ENCODE peak calls at places on chromosomes 4 and X, in five cellular contexts. B, T, E, N and X are unnamed samples.

GRCh38 chr4:13892739-13893105 is 265.2 kb upstream of the BOD1L1 start:
- DNase-seq in B (no peak), T (no peak), N (no peak), E (no peak), X (no peak)

GRCh38 chr4:157992948-157993839 is 179.6 kb downstream of the GASK1B start:
- DNase-seq in B (no peak), T (no peak), E (no peak), N (no peak), X (no peak)

GRCh38 chrX:36963852-36964251 is 44.3 kb upstream of the FAM47C start:
- DNase-seq in N (no peak), T (no peak), B (no peak), E (no peak), X (no peak)

GRCh38 chr4:11548529-11549176 is 120.0 kb upstream of the HS3ST1 start:
- DNase-seq in E (no peak), N (no peak), B (no peak), T (no peak), X (no peak)

GRCh38 chrX:132433001-132433400 is 55.8 kb downstream of the MBNL3 start:
- DNase-seq in E (no peak), B (peak; percentile 56), T (no peak), N (no peak), X (no peak)

GRCh38 chrX:12988797-12989196 is 13.9 kb downstream of the TMSB4X start:
- DNase-seq in N (no peak), E (no peak), T (peak; percentile 75), B (no peak), X (no peak)

GRCh38 chr4:166045457-166045856 is 172.4 kb downstream of the TLL1 start:
- DNase-seq in E (no peak), N (peak; percentile 26), T (no peak), B (no peak), X (no peak)

GRCh38 chrX:15471016-15471415 is 22.1 kb downstream of the PIR start:
- DNase-seq in B (peak; percentile 90), E (peak; percentile 69), T (peak; percentile 36), N (peak; percentile 40), X (peak; percentile 64)

GRCh38 chr4:84499065-84499982 is at the start of gene NKX6-1:
- DNase-seq in T (peak; percentile 87), B (peak; percentile 96), N (no peak), E (peak; percentile 64), X (peak; percentile 79)

GRCh38 chrX:148043456-148043855 is 62.3 kb downstream of the FMR1NB start:
- DNase-seq in N (no peak), T (no peak), B (no peak), E (no peak), X (no peak)

GRCh38 chrX:77893713-77894112 is 1.5 kb downstream of the MAGT1 start:
- DNase-seq in N (no peak), B (no peak), T (no peak), E (no peak), X (no peak)

GRCh38 chrX:138856881-138857280 is 145.4 kb upstream of the FGF13 start:
- DNase-seq in E (no peak), B (no peak), N (no peak), T (no peak), X (no peak)

GRCh38 chr4:158496030-158496741 is 25.5 kb upstream of the RXFP1 start:
- DNase-seq in N (no peak), E (peak; percentile 60), T (peak; percentile 16), B (peak; percentile 91), X (peak; percentile 42)

GRCh38 chr4:2647403-2648158 is 108.6 kb downstream of the TNIP2 start:
- DNase-seq in E (no peak), B (no peak), T (no peak), N (no peak), X (peak; percentile 52)

GRCh38 chrX:154446430-154446829 is 2.5 kb downstream of the FAM50A start:
- DNase-seq in N (no peak), T (no peak), B (no peak), E (no peak), X (no peak)

GRCh38 chr4:137960371-137961050 is 281.6 kb downstream of the SLC7A11 start:
- DNase-seq in T (no peak), E (no peak), B (no peak), N (no peak), X (no peak)

GRCh38 chr4:72377491-72378194 is 191.4 kb downstream of the ADAMTS3 start:
- DNase-seq in B (no peak), N (no peak), T (no peak), E (no peak), X (no peak)

GRCh38 chr4:107037188-107037587 is 1.1 kb upstream of the DKK2 start:
- DNase-seq in E (peak; percentile 38), N (no peak), T (no peak), B (peak; percentile 91), X (peak; percentile 58)

GRCh38 chrX:104013606-104014005 is at the start of gene H2BW1:
- DNase-seq in E (no peak), B (no peak), T (no peak), N (no peak), X (no peak)

GRCh38 chr4:189823611-189824010 is 117.1 kb upstream of the FRG1 start:
- DNase-seq in T (no peak), E (no peak), N (no peak), B (no peak), X (no peak)

GRCh38 chrX:85052636-85053343 is 49.1 kb downstream of the APOOL start:
- DNase-seq in T (no peak), B (no peak), E (no peak), N (no peak), X (no peak)

GRCh38 chr4:8910100-8910821 is 38.6 kb upstream of the HMX1 start:
- DNase-seq in B (peak; percentile 32), E (no peak), N (no peak), T (peak; percentile 8), X (peak; percentile 27)

GRCh38 chr4:47577779-47578553 is 92.9 kb downstream of the ATP10D start:
- DNase-seq in B (no peak), N (no peak), E (no peak), T (no peak), X (no peak)

DNA sequence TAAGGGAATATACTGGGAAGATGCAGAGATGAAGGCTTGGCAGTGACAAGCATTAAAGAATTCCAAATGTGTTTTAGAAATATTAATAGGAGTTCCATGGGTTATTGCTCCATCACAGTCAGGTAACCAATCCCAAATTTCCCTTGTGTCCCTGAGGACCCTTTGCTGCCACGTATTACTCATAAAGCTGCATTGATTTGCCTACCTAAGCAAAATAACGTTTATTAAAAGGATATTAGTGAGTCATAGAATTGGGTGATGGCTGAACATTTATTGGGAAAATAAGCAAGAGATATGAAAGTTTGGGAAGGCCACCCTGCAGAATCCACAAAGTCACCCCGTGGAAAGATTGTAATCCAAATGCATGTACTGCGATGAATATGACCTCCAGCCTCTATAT is 782.1 kb downstream of the RAPGEF2 start:
- DNase-seq in B (no peak), N (no peak), E (no peak), T (no peak), X (no peak)
- H3K4me1 ChIP-seq in B (no peaks in the 10 kb centered on the region), N (no peaks in the 10 kb centered on the region), E (no peaks in the 10 kb centered on the region), T (no peaks in the 10 kb centered on the region), X (no peaks in the 10 kb centered on the region)

GRCh38 chrX:10121787-10122186 is 35.0 kb upstream of the CLCN4 start:
- DNase-seq in E (no peak), N (no peak), B (no peak), T (no peak), X (peak; percentile 70)
- H3K27ac ChIP-seq in E (no peak overlapping the region), N (no peak overlapping the region), B (no peak overlapping the region), T (no peak overlapping the region), X (no peak overlapping the region)

GRCh38 chr4:116632269-116632668 is 453.1 kb downstream of the TRAM1L1 start:
- DNase-seq in T (no peak), B (no peak), E (no peak), N (no peak), X (no peak)
- H3K4me1 ChIP-seq in T (no peaks in the 10 kb centered on the region), B (no peaks in the 10 kb centered on the region), E (no peaks in the 10 kb centered on the region), N (no peaks in the 10 kb centered on the region), X (no peaks in the 10 kb centered on the region)

DNA sequence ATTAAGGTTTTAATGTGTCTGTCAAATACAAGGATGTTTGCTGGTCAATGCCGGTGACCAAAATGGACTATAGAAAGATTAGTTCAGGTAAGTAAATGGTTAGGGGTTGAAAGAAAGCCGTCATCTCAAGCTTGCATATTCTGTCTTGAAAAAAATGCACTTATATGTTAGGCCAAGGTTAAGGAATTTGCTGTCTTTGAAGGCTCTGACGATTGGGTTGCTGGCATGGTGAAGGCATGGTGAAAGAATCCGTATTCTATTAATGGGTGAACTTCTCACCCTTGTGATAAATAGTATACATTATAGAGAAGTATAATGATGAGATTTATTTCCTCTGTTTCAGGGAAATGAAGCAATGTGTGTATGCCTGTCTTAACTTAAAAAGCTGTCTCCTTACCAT is 132.5 kb downstream of the ADGRL3 start:
- DNase-seq in B (no peak), E (no peak), T (no peak), N (no peak), X (no peak)
- H3K27ac ChIP-seq in B (no peak overlapping the region), E (no peak overlapping the region), T (no peak overlapping the region), N (no peak overlapping the region), X (no peak overlapping the region)

GRCh38 chr4:122661661-122662160 is 40.8 kb upstream of the IL21 start:
- DNase-seq in N (no peak), B (no peak), E (no peak), T (no peak), X (no peak)
- H3K4me1 ChIP-seq in N (no peaks in the 10 kb centered on the region), B (peaks cover 7% of the 10 kb centered on the region), E (no peaks in the 10 kb centered on the region), T (no peaks in the 10 kb centered on the region), X (peaks cover 8% of the 10 kb centered on the region)

DNA sequence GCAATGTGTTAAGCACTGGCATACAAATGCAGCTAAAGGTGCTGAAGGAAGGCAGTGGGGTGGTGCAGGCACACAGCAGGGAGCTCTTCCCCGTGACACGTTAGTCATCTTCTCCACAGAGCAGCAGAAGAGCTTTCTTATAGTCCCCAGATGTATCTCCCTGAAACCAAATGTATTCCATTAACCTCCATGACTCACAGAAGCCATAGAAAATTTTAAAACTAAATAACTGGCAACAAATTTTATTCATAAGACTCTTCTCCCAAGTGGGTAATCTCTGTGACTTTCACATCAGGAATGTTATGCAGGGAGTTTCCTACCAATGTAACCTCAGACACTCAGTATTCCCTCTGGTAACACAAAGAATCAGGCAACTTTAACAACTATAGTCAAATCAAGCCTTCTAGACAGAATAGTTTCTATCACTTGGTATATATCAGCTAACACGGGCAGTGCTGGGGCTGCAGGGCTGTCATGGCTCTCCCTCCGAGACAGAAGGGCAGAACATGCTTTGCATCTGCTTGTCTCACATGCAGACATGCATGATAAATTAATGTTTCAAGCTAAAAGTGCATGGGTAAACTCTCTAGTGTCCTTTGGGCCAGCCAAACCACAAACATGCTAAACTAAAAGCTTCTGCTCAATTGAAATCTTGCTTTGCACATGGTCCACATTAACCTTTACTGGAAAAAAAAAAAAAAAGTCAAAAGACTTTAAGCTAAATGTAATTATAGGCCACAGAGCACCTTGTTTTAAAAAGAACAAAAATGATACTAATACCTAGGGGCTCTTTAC is 28.2 kb downstream of the ANXA5 start:
- DNase-seq in B (no peak), E (no peak), T (no peak), N (no peak), X (no peak)
- H3K27ac ChIP-seq in B (no peak overlapping the region), E (no peak overlapping the region), T (no peak overlapping the region), N (no peak overlapping the region), X (no peak overlapping the region)

GRCh38 chr4:1051472-1051871 is 40.0 kb downstream of the FGFRL1 start:
- DNase-seq in E (no peak), B (no peak), T (no peak), N (no peak), X (no peak)
- H3K4me1 ChIP-seq in E (peaks cover 7% of the 10 kb centered on the region), B (no peaks in the 10 kb centered on the region), T (no peaks in the 10 kb centered on the region), N (peaks cover 10% of the 10 kb centered on the region), X (no peaks in the 10 kb centered on the region)